ENCODE peak calls at places on chromosomes 5 and 9, in ten cellular contexts. J is uterus, M is upper lobe of left lung, T is suprapubic skin, F is sigmoid colon, Z is ovary, R is heart left ventricle, S is breast epithelium, V is A549, G is IMR-90. L is an unnamed sample. For H3K4me1, the result is how much of the 10 kb centered on the place peaks cover.

GRCh38 chr9:99592834-99593584 is 228.7 kb upstream of the NR4A3 start:
- DNase-seq in J (no peak), M (no peak), T (no peak), F (no peak), Z (no peak), R (no peak), S (no peak), V (no peak), G (no peak), L (no peak)

GRCh38 chr5:138874771-138875628 is at the start of gene LRRTM2:
- DNase-seq in J (no peak), M (no peak), T (no peak), F (no peak), Z (no peak), R (no peak), S (no peak), V (no peak), G (peak), L (no peak)

GRCh38 chr5:74766348-74766886 is 500 bp downstream of the GFM2 start:
- DNase-seq in J (no peak), M (no peak), T (no peak), F (no peak), Z (no peak), R (no peak), S (no peak), V (peak), G (peak), L (no peak)

GRCh38 chr9:131837316-131837715 is 97.4 kb upstream of the RAPGEF1 start:
- DNase-seq in J (no peak), M (no peak), T (no peak), F (no peak), Z (no peak), R (peak), S (no peak), V (peak), G (no peak), L (peak)

GRCh38 chr5:65512170-65512937 is 30.6 kb upstream of the ADAMTS6 start:
- DNase-seq in J (no peak), M (no peak), T (no peak), F (no peak), Z (no peak), R (no peak), S (no peak), V (no peak), G (peak), L (no peak)

GRCh38 chr9:126471084-126471611 is 142.6 kb upstream of the LMX1B start:
- DNase-seq in J (no peak), M (peak), T (peak), F (no peak), Z (peak), R (peak), S (peak), V (no peak), G (peak), L (peak)

GRCh38 chr5:152883061-152883460 is 478.0 kb upstream of the NMUR2 start:
- DNase-seq in J (no peak), M (no peak), T (no peak), F (no peak), Z (no peak), R (no peak), S (no peak), V (no peak), G (no peak), L (no peak)

GRCh38 chr9:89078421-89078820 is 87.2 kb downstream of the S1PR3 start:
- DNase-seq in J (no peak), M (peak), T (no peak), F (peak), Z (no peak), R (no peak), S (no peak), V (no peak), G (no peak), L (no peak)

GRCh38 chr5:124746252-124746915 is at the start of gene ZNF608:
- DNase-seq in J (peak), M (no peak), T (no peak), F (no peak), Z (peak), R (no peak), S (peak), V (peak), G (peak), L (peak)

GRCh38 chr5:103138202-103138601 is 18.1 kb downstream of the PPIP5K2 start:
- DNase-seq in J (no peak), M (no peak), T (no peak), F (no peak), Z (no peak), R (no peak), S (no peak), V (no peak), G (no peak), L (no peak)

GRCh38 chr9:124271660-124272059 is 13.9 kb downstream of the NEK6 start:
- DNase-seq in J (no peak), M (no peak), T (no peak), F (no peak), Z (no peak), R (no peak), S (no peak), V (no peak), G (no peak), L (peak)

GRCh38 chr5:96936431-96937221 is 746 bp downstream of the LNPEP start:
- DNase-seq in J (peak), M (no peak), T (no peak), F (peak), Z (peak), R (peak), S (peak), V (peak), G (peak), L (peak)

GRCh38 chr5:57871496-57871895 is 388.9 kb upstream of the ACTBL2 start:
- DNase-seq in J (no peak), M (no peak), T (no peak), F (no peak), Z (no peak), R (no peak), S (no peak), V (no peak), G (no peak), L (no peak)

GRCh38 chr5:103562084-103562452 is 521 bp downstream of the NUDT12 start:
- DNase-seq in J (no peak), M (no peak), T (no peak), F (no peak), Z (no peak), R (no peak), S (no peak), V (no peak), G (no peak), L (no peak)

GRCh38 chr5:96885518-96886338 is 9.4 kb downstream of the ERAP2 start:
- DNase-seq in J (no peak), M (no peak), T (no peak), F (no peak), Z (no peak), R (no peak), S (no peak), V (no peak), G (no peak), L (no peak)

GRCh38 chr5:145811834-145812625 is 23.1 kb downstream of the PRELID2 start:
- DNase-seq in J (no peak), M (no peak), T (no peak), F (no peak), Z (no peak), R (no peak), S (no peak), V (peak), G (peak), L (no peak)

GRCh38 chr5:116009806-116010205 is 22.5 kb upstream of the ARL14EPL start:
- DNase-seq in J (no peak), M (no peak), T (no peak), F (no peak), Z (no peak), R (no peak), S (no peak), V (no peak), G (no peak), L (no peak)

GRCh38 chr9:18405240-18405639 is 68.7 kb upstream of the ADAMTSL1 start:
- DNase-seq in J (no peak), M (no peak), T (no peak), F (no peak), Z (no peak), R (no peak), S (peak), V (no peak), G (no peak), L (no peak)

GRCh38 chr9:88537743-88538055 is 2.7 kb downstream of the NXNL2 start:
- DNase-seq in J (peak), M (no peak), T (peak), F (peak), Z (peak), R (peak), S (no peak), V (peak), G (peak), L (peak)

GRCh38 chr9:116355153-116355827 is 201.7 kb downstream of the PAPPA start:
- DNase-seq in J (peak), M (no peak), T (no peak), F (no peak), Z (peak), R (peak), S (no peak), V (no peak), G (peak), L (peak)

GRCh38 chr5:177611446-177612214 is 11.7 kb downstream of the B4GALT7 start:
- DNase-seq in J (no peak), M (no peak), T (no peak), F (no peak), Z (no peak), R (no peak), S (no peak), V (no peak), G (no peak), L (no peak)

GRCh38 chr9:118418887-118419620 is 714.9 kb downstream of the TLR4 start:
- DNase-seq in J (no peak), M (no peak), T (no peak), F (no peak), Z (no peak), R (no peak), S (no peak), V (peak), G (no peak), L (peak)

GRCh38 chr5:143921525-143922311 is 109.8 kb downstream of the HMHB1 start:
- DNase-seq in J (no peak), M (no peak), T (no peak), F (no peak), Z (no peak), R (no peak), S (no peak), V (peak), G (peak), L (no peak)

GRCh38 chr9:91775011-91775707 is 174.9 kb downstream of the ROR2 start:
- DNase-seq in J (peak), M (no peak), T (no peak), F (peak), Z (peak), R (peak), S (peak), V (peak), G (peak), L (peak)

GRCh38 chr5:40960027-40960426 is 50.7 kb downstream of the C7 start:
- DNase-seq in J (no peak), M (no peak), T (no peak), F (no peak), Z (no peak), R (no peak), S (no peak), V (no peak), G (no peak), L (no peak)

GRCh38 chr5:88954511-88954910 is 71.5 kb upstream of the MEF2C start:
- DNase-seq in J (no peak), M (no peak), T (no peak), F (no peak), Z (no peak), R (no peak), S (no peak), V (no peak), G (no peak), L (no peak)

GRCh38 chr9:10265102-10265708 is 347.6 kb downstream of the PTPRD start:
- DNase-seq in J (no peak), M (no peak), T (no peak), F (no peak), Z (no peak), R (no peak), S (no peak), V (no peak), G (peak), L (no peak)

GRCh38 chr5:1503301-1504243 is 20.2 kb downstream of the LPCAT1 start:
- DNase-seq in J (no peak), M (peak), T (no peak), F (no peak), Z (no peak), R (peak), S (no peak), V (no peak), G (peak), L (no peak)

GRCh38 chr5:1501372-1502045 is 22.3 kb downstream of the LPCAT1 start:
- DNase-seq in J (no peak), M (peak), T (no peak), F (no peak), Z (no peak), R (no peak), S (no peak), V (no peak), G (no peak), L (no peak)

GRCh38 chr5:1502737-1503120 is 21.0 kb downstream of the LPCAT1 start:
- DNase-seq in J (no peak), M (no peak), T (no peak), F (no peak), Z (no peak), R (no peak), S (no peak), V (no peak), G (no peak), L (no peak)

GRCh38 chr5:1500411-1501091 is 23.2 kb downstream of the LPCAT1 start:
- DNase-seq in J (peak), M (peak), T (no peak), F (peak), Z (peak), R (peak), S (no peak), V (no peak), G (no peak), L (peak)

GRCh38 chr5:1502046-1502736 is 21.6 kb downstream of the LPCAT1 start:
- DNase-seq in J (no peak), M (peak), T (no peak), F (no peak), Z (no peak), R (peak), S (no peak), V (no peak), G (no peak), L (no peak)
- H3K4me1 ChIP-seq in J (under half), M (half or more), T (under half), F (under half), Z (under half), R (under half), S (under half), V (under half), G (under half), L (under half)

DNA sequence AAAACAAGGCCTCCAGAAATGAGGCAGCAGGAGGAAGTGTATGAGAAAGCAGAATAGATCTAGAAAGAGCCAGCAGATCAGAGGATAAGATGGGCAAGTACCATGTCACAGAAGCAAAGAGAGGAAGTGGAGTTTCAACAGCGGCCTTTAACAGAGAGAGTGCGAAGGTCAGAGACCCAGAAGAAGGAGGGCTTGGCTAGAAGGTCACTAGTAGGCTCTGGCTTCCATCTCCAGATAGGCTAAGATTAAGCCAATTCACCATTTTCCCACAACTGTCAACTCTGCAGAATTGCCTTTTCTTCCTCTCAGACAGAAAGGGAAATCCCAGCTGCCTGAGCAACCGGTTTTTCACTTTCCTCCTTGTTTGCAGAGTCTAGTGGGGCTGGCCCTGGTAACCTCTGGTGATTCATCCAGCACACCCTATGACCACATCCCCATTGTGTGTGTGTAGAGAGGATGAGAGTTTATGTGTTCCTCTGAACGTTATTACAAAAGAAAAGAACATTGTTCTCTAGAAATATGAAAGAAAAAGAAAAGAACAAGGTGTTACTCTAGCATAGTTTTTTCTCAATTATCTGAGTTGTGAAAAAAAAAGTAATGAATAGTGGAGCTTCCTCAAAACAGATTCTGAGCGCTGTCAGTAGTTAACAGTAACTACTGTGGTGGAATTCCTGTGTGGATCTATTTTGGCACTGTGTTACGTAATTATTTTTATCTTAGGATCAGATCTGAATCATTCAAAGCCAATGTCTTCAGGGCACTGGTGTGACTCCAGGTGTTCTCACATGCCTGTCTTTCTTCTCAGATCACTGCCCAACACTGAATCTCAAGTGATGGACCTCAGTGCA is 220.4 kb downstream of the ARRDC3 start:
- DNase-seq in J (peak), M (no peak), T (peak), F (peak), Z (peak), R (peak), S (peak), V (peak), G (peak), L (peak)
- TF ChIP-seq POLR2A in J (no peak), M (no peak), T (no peak), F (no peak), Z (no peak), R (no peak), S (no peak), V (no peak), G (no peak), L (no peak)

DNA sequence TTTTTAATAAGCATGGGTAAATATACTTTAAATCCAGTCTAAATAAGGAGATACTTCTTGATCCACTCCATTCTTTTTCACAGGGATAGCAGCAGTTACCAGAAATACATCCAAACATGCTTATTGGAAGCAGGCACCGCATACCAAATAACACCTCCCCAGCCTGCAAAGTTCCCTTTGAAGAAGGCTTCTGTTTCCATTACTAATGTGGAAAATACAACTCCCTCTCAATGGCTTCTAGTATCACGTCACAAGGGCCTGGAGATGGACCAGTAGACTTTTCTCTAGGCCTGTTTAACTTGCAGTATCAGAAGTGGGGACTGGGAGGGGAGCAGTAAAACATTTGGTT is 20.8 kb downstream of the TMEM245 start:
- DNase-seq in J (no peak), M (no peak), T (no peak), F (no peak), Z (peak), R (no peak), S (no peak), V (no peak), G (no peak), L (no peak)
- H3K4me1 ChIP-seq in J (under half), M (half or more), T (half or more), F (half or more), Z (under half), R (half or more), S (under half), V (half or more), G (under half), L (half or more)

GRCh38 chr5:31675472-31675871 is 36.5 kb downstream of the PDZD2 start:
- DNase-seq in J (no peak), M (no peak), T (no peak), F (no peak), Z (no peak), R (no peak), S (no peak), V (no peak), G (no peak), L (no peak)

GRCh38 chr5:31682847-31683246 is 43.9 kb downstream of the PDZD2 start:
- DNase-seq in J (no peak), M (no peak), T (no peak), F (no peak), Z (no peak), R (no peak), S (no peak), V (no peak), G (no peak), L (no peak)

GRCh38 chr5:31674371-31674770 is 35.4 kb downstream of the PDZD2 start:
- DNase-seq in J (peak), M (no peak), T (no peak), F (no peak), Z (no peak), R (no peak), S (no peak), V (no peak), G (no peak), L (no peak)

GRCh38 chr5:31680528-31680927 is 41.6 kb downstream of the PDZD2 start:
- DNase-seq in J (no peak), M (no peak), T (no peak), F (no peak), Z (peak), R (peak), S (peak), V (no peak), G (no peak), L (peak)

GRCh38 chr5:31678180-31678579 is 39.2 kb downstream of the PDZD2 start:
- DNase-seq in J (no peak), M (no peak), T (no peak), F (no peak), Z (peak), R (peak), S (no peak), V (no peak), G (no peak), L (no peak)
- TF ChIP-seq POLR2A in J (no peak), M (no peak), T (no peak), F (no peak), Z (no peak), R (no peak), S (no peak), V (no peak), G (no peak), L (no peak)

GRCh38 chr9:16026886-16027285 is 474.0 kb downstream of the CCDC171 start:
- DNase-seq in J (no peak), M (no peak), T (no peak), F (no peak), Z (no peak), R (no peak), S (no peak), V (no peak), G (peak), L (no peak)
- H3K4me1 ChIP-seq in J (under half), M (under half), T (under half), F (under half), Z (under half), R (under half), S (under half), V (under half), G (under half), L (under half)

GRCh38 chr5:891117-891836 is 1.3 kb downstream of the BRD9 start:
- DNase-seq in J (no peak), M (peak), T (peak), F (peak), Z (no peak), R (no peak), S (no peak), V (peak), G (no peak), L (no peak)
- TF ChIP-seq POLR2A in J (no peak), M (no peak), T (no peak), F (no peak), Z (no peak), R (no peak), S (no peak), V (no peak), G (no peak), L (no peak)

GRCh38 chr9:794386-794785 is 47.1 kb upstream of the DMRT1 start:
- DNase-seq in J (no peak), M (no peak), T (no peak), F (no peak), Z (no peak), R (no peak), S (no peak), V (no peak), G (peak), L (no peak)
- H3K4me1 ChIP-seq in J (under half), M (under half), T (under half), F (under half), Z (under half), R (under half), S (under half), V (under half), G (under half), L (under half)

GRCh38 chr5:77777911-77778310 is 1.8 kb upstream of the TBCA start:
- DNase-seq in J (no peak), M (no peak), T (no peak), F (no peak), Z (no peak), R (no peak), S (no peak), V (no peak), G (no peak), L (no peak)

GRCh38 chr5:77777281-77777892 is 1.2 kb upstream of the TBCA start:
- DNase-seq in J (no peak), M (no peak), T (no peak), F (no peak), Z (no peak), R (no peak), S (no peak), V (peak), G (peak), L (no peak)

GRCh38 chr5:77778398-77778797 is 2.3 kb upstream of the TBCA start:
- DNase-seq in J (no peak), M (no peak), T (no peak), F (no peak), Z (no peak), R (no peak), S (no peak), V (no peak), G (no peak), L (no peak)

GRCh38 chr5:77781076-77781475 is 4.9 kb upstream of the TBCA start:
- DNase-seq in J (no peak), M (no peak), T (no peak), F (no peak), Z (no peak), R (no peak), S (no peak), V (no peak), G (no peak), L (no peak)

GRCh38 chr5:77778881-77779438 is 2.8 kb upstream of the TBCA start:
- DNase-seq in J (no peak), M (no peak), T (no peak), F (no peak), Z (no peak), R (no peak), S (no peak), V (no peak), G (no peak), L (no peak)
- TF ChIP-seq POLR2A in J (no peak), M (no peak), T (no peak), F (no peak), Z (no peak), R (no peak), S (no peak), V (no peak), G (no peak), L (no peak)

GRCh38 chr5:132487095-132487428 is 3.5 kb downstream of the IRF1 start:
- DNase-seq in J (peak), M (no peak), T (peak), F (peak), Z (peak), R (no peak), S (no peak), V (no peak), G (no peak), L (no peak)
- H3K4me1 ChIP-seq in J (under half), M (half or more), T (under half), F (under half), Z (under half), R (half or more), S (under half), V (under half), G (under half), L (under half)